ENCODE peak calls at places on chromosomes 16 and 17, in four cellular contexts. E, A, Q and W are unnamed samples.

GRCh38 chr17:41966453-41967140 is at the start of gene CNP:
- DNase-seq in E (peak; percentile 92), A (peak; percentile 87), Q (peak; percentile 95), W (peak; percentile 92)

GRCh38 chr16:68083861-68084503 is 1.2 kb upstream of the NFATC3 start:
- DNase-seq in E (peak; percentile 23), A (peak; percentile 37), Q (peak; percentile 54), W (peak; percentile 50)

GRCh38 chr17:79627766-79628690 is 17.2 kb upstream of the RBFOX3 start:
- DNase-seq in E (no peak), A (no peak), Q (no peak), W (no peak)

GRCh38 chr16:2535644-2536021 is 2.2 kb upstream of the PDPK1 start:
- DNase-seq in E (peak; percentile 1), A (peak; percentile 93), Q (peak; percentile 91), W (peak; percentile 70)

GRCh38 chr17:17358060-17358751 is 55.0 kb downstream of the NT5M start:
- DNase-seq in E (no peak), A (no peak), Q (no peak), W (no peak)

GRCh38 chr17:42146911-42147607 is 7.7 kb downstream of the RAB5C start:
- DNase-seq in E (no peak), A (no peak), Q (no peak), W (no peak)

GRCh38 chr17:48044851-48045250 is 3.3 kb upstream of the NFE2L1 start:
- DNase-seq in E (no peak), A (no peak), Q (no peak), W (no peak)

GRCh38 chr17:14690704-14691103 is 389.8 kb downstream of the HS3ST3B1 start:
- DNase-seq in E (no peak), A (no peak), Q (no peak), W (no peak)

GRCh38 chr16:10619271-10619849 is 39.0 kb upstream of the EMP2 start:
- DNase-seq in E (no peak), A (no peak), Q (no peak), W (no peak)

DNA sequence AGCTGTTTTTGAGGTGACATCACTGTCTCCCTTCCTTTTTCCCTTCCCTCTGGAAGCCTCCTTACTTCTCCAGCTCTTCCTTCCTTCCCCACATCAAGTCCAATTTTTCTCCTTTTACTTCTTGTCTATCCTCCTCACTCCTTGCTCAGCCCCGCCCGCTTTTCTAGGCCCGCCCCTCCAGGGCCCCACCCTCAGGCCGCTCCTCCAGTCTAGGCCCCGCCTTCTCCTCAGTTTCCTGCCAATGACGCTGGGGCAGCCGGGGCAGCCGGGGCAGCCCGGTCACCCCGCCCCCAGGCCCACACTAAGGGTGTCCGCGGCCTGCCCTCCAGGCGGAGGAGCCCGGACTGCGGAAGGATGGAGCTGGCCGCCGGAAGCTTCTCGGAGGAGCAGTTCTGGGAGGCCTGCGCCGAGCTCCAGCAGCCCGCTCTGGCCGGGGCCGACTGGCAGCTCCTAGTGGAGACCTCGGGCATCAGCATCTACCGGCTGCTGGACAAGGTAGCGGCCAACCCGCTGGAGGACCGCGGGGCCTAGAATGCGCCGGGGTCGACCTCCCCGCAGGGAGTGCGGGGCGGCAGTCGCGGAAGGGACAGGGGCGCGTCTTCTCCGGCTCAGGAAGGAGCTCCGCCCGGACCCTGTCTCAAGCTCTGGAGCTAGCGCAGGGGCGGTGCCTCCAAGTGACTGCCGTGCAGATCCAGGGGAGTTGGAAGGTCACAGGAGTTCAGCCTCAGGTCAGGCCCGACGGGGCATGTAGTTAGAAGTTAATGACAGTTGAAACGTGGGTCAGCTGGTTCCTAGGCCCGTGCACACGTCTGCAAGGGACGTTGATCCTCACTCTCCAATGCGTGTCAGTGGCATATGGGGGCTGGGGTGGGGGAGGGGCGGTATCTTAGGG is at the start of gene PCTP:
- DNase-seq in E (peak; percentile 94), A (peak; percentile 87), Q (peak; percentile 94), W (peak; percentile 94)
- H3K4me3 ChIP-seq in E (peak within 1 kb of the TSS; percentile 58), A (peak within 1 kb of the TSS; percentile 87), Q (peak within 1 kb of the TSS; percentile 92), W (peak within 1 kb of the TSS; percentile 84)

GRCh38 chr17:50908860-50909764 is 43.0 kb upstream of the TOB1 start:
- DNase-seq in E (no peak), A (no peak), Q (no peak), W (no peak)
- TF ChIP-seq CTCF in E (no peak), A (no peak), Q (no peak), W (no peak)

DNA sequence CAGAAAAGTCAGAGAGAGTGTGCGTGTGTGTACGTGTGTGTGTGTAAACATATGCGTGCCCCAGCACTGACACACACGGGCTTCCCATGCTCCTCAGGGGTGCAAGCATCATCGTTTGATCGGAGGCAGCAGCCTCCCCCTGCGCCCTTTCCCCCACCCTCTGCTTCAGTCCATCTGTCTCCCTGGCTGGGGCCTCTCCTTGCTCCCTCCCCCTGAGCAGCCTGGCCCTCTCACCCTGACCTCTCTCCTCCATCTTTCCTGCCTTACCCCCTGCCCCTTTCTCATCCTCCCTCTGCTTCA is 4.4 kb downstream of the STX1B start:
- DNase-seq in E (no peak), A (peak; percentile 76), Q (no peak), W (no peak)
- H3K4me3 ChIP-seq in E (no peak overlapping the region), A (no peak overlapping the region), Q (no peak overlapping the region), W (no peak overlapping the region)

GRCh38 chr17:67377727-67378443 is 804 bp downstream of the PITPNC1 start:
- DNase-seq in E (peak; percentile 48), A (peak; percentile 35), Q (no peak), W (peak; percentile 42)
- TF ChIP-seq CTCF in E (peak; percentile 11), A (peak; percentile 39), Q (no peak), W (peak; percentile 27)

DNA sequence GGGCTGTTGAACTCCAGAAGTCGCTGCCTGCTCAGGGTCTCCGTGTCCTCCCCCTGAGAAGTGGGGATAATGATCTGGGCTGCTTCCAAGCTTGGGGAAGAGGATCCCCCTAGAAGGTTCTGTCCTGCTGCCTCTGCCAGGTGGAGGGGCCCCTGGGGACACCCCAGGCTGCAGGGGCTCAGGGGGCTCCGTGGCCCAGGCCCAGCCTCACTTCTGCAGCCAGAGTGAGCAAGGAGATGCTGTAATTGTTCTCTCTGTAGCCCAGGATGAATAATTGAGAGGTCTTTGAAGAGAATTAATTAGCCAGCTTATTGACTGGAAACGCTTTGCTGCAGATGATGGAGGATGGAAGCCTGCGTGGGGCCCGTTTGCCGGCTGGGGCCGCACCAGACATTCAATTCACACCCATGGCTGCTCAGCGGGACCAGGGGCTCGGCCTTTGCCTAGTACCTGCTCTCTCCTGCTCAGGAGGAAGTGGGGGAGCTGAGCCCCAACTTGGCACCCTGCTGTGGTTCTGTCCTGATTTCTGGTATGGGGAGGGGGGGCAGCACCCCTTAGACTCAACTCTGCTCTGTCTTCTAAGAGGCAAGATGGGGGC is 38.6 kb downstream of the TMEM235 start:
- DNase-seq in E (no peak), A (no peak), Q (no peak), W (no peak)
- H3K4me3 ChIP-seq in E (no peak overlapping the region), A (no peak overlapping the region), Q (no peak overlapping the region), W (no peak overlapping the region)

DNA sequence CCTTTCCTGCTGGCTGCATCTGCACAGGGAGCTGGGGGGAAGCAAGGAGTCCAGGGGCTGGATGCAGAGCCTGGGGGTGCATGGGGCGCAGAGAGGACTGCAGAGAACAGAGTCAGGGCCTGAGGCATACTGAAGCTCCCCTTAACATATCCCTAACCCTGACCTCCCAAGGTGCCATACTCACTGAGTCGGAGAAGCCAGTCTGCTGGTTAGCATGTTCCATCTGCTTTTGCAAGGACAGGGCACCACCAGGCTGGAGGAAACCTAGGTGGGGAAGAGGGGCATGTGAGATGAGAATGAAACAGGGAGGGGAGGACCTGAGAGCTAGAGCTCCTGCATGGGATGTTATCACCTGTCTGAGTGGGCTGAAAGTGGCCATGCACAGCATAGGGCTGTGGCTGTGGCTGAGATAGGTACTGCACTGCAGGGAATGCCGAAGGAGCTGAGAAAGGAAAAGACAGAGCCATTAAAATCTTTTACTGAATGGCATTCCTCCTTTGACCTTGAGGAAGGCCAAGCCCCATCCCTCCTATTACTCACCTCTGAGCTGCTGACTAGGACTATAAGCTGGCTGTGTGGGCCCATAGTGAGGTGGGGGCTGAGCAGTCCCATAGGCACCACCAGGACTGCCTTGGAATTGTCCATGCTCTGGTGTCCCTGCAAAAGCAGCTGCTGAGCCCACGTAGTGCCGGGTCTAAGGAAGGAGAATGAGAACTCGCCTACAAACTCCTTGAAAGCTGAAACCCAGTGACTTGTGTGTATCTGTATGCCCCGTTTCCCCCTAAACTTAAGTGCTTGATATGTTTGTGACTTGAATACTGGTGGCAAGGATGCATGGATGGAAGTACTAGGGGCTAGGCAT is 1.9 kb downstream of the GPS2 start:
- DNase-seq in E (peak; percentile 54), A (peak; percentile 2), Q (peak; percentile 11), W (no peak)
- TF ChIP-seq CTCF in E (no peak), A (no peak), Q (no peak), W (no peak)

GRCh38 chr17:50477976-50478375 is 684 bp upstream of the RSAD1 start:
- DNase-seq in E (no peak), A (no peak), Q (no peak), W (no peak)
- H3K4me3 ChIP-seq in E (peak overlapping the region; percentile 65), A (no peak overlapping the region), Q (peak overlapping the region; percentile 91), W (no peak overlapping the region)

DNA sequence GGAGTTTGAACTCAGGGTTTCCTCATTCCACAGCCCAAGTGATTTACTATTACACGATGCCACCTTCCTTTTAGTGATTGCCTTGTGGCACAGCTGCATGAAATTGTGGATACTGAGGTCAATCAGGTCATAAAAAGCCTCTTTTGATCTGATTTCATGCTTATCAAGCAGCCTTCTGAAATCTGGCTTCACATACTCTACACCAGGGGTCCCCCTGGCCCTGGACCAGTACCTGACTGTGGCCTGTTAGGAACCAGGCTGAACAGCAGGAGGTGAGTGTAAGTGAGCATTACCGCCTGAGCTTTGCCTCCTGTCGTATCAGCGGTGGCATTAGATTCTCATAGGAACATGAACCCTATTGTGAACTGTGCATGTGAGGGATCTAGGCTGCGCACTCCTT is 13.8 kb downstream of the SLFN5 start:
- DNase-seq in E (peak; percentile 84), A (no peak), Q (no peak), W (no peak)
- TF ChIP-seq CTCF in E (peak; percentile 4), A (no peak), Q (no peak), W (no peak)